ENCODE peak calls at places on chromosomes 3 and 15, in eight cellular contexts. One of them, this sample, is unnamed.
A peak's percentile ranks its signal among the peaks of the same experiment; 100 is the strongest.

GRCh38 chr3:83515123-83515522 is 1443.7 kb upstream of the CADM2 start:
- DNase-seq in fibroblast of the conjunctiva: no peak
- DNase-seq in heart left ventricle: no peak
- DNase-seq in mesendoderm: no peak
- DNase-seq in stimulated activated naive CD4-positive, alpha-beta T cell: no peak
- DNase-seq in HFFc6: no peak
- DNase-seq in GF-D8: no peak
- DNase-seq in cardiac muscle cell: no peak
- DNase-seq in this sample: no peak

GRCh38 chr3:180278583-180279188 is 241.9 kb upstream of the PEX5L start:
- DNase-seq in cardiac muscle cell: no peak
- DNase-seq in stimulated activated naive CD4-positive, alpha-beta T cell: no peak
- DNase-seq in GF-D8: no peak
- DNase-seq in heart left ventricle: no peak
- DNase-seq in fibroblast of the conjunctiva: no peak
- DNase-seq in HFFc6: no peak
- DNase-seq in mesendoderm: no peak
- DNase-seq in this sample: no peak

GRCh38 chr3:98735296-98735695 is 27.8 kb upstream of the ST3GAL6 start:
- DNase-seq in fibroblast of the conjunctiva: no peak
- DNase-seq in GF-D8: no peak
- DNase-seq in HFFc6: no peak
- DNase-seq in stimulated activated naive CD4-positive, alpha-beta T cell: no peak
- DNase-seq in cardiac muscle cell: no peak
- DNase-seq in mesendoderm: no peak
- DNase-seq in heart left ventricle: no peak
- DNase-seq in this sample: no peak

GRCh38 chr3:159418571-159419526 is 569.8 kb upstream of the IL12A start:
- DNase-seq in fibroblast of the conjunctiva: no peak
- DNase-seq in stimulated activated naive CD4-positive, alpha-beta T cell: no peak
- DNase-seq in heart left ventricle: no peak
- DNase-seq in cardiac muscle cell: no peak
- DNase-seq in HFFc6: peak; percentile 21
- DNase-seq in GF-D8: no peak
- DNase-seq in mesendoderm: peak; percentile 5
- DNase-seq in this sample: peak; percentile 2

GRCh38 chr15:91961357-91961756 is 107.8 kb downstream of the SLCO3A1 start:
- DNase-seq in mesendoderm: no peak
- DNase-seq in fibroblast of the conjunctiva: no peak
- DNase-seq in cardiac muscle cell: no peak
- DNase-seq in GF-D8: no peak
- DNase-seq in HFFc6: no peak
- DNase-seq in stimulated activated naive CD4-positive, alpha-beta T cell: no peak
- DNase-seq in heart left ventricle: no peak
- DNase-seq in this sample: no peak

GRCh38 chr3:159252772-159253384 is 451.0 kb downstream of the MFSD1 start:
- DNase-seq in fibroblast of the conjunctiva: peak; percentile 42
- DNase-seq in stimulated activated naive CD4-positive, alpha-beta T cell: no peak
- DNase-seq in GF-D8: peak; percentile 6
- DNase-seq in cardiac muscle cell: peak; percentile 31
- DNase-seq in mesendoderm: peak; percentile 61
- DNase-seq in heart left ventricle: no peak
- DNase-seq in HFFc6: peak; percentile 57
- DNase-seq in this sample: peak; percentile 12

GRCh38 chr3:158792709-158793108 is 9.1 kb upstream of the MFSD1 start:
- DNase-seq in stimulated activated naive CD4-positive, alpha-beta T cell: no peak
- DNase-seq in cardiac muscle cell: no peak
- DNase-seq in fibroblast of the conjunctiva: peak; percentile 87
- DNase-seq in HFFc6: peak; percentile 87
- DNase-seq in GF-D8: no peak
- DNase-seq in mesendoderm: no peak
- DNase-seq in heart left ventricle: no peak
- DNase-seq in this sample: peak; percentile 88

GRCh38 chr3:27869152-27869551 is 147.0 kb upstream of the EOMES start:
- DNase-seq in GF-D8: no peak
- DNase-seq in stimulated activated naive CD4-positive, alpha-beta T cell: no peak
- DNase-seq in HFFc6: no peak
- DNase-seq in mesendoderm: no peak
- DNase-seq in fibroblast of the conjunctiva: no peak
- DNase-seq in heart left ventricle: no peak
- DNase-seq in cardiac muscle cell: no peak
- DNase-seq in this sample: no peak

GRCh38 chr3:32959370-32959769 is 7.9 kb downstream of the CCR4 start:
- DNase-seq in HFFc6: no peak
- DNase-seq in mesendoderm: peak; percentile 69
- DNase-seq in cardiac muscle cell: peak; percentile 78
- DNase-seq in GF-D8: no peak
- DNase-seq in heart left ventricle: no peak
- DNase-seq in fibroblast of the conjunctiva: no peak
- DNase-seq in stimulated activated naive CD4-positive, alpha-beta T cell: no peak
- DNase-seq in this sample: no peak

GRCh38 chr3:134232146-134232545 is 18.5 kb downstream of the RYK start:
- DNase-seq in fibroblast of the conjunctiva: no peak
- DNase-seq in stimulated activated naive CD4-positive, alpha-beta T cell: no peak
- DNase-seq in HFFc6: peak; percentile 36
- DNase-seq in mesendoderm: no peak
- DNase-seq in heart left ventricle: no peak
- DNase-seq in cardiac muscle cell: no peak
- DNase-seq in GF-D8: no peak
- DNase-seq in this sample: no peak